ENCODE peak calls at places on chromosomes 6 and 20, in seven cellular contexts. F is uterus; K is progenitor cell of endocrine pancreas; J is OCI-LY7; M is Calu3; G is activated CD4-positive, alpha-beta T cell treated with anti-CD3 and anti-CD28 coated beads for 1 hour; P is pancreas. Q is an unnamed sample.

GRCh38 chr20:46027245-46027853 is 1.7 kb upstream of the SLC12A5 start:
- DNase-seq in J (peak), F (no peak), G (no peak), M (peak), K (peak), P (no peak), Q (no peak)

GRCh38 chr20:805713-806112 is 27.8 kb upstream of the FAM110A start:
- DNase-seq in F (no peak), P (no peak), M (no peak), K (no peak), G (no peak), J (peak), Q (no peak)

GRCh38 chr6:120604510-120604909 is 729.8 kb downstream of the TBC1D32 start:
- DNase-seq in P (no peak), J (no peak), K (no peak), G (no peak), F (no peak), M (no peak), Q (no peak)

GRCh38 chr6:114096553-114097172 is 125.7 kb upstream of the HDAC2 start:
- DNase-seq in G (no peak), P (no peak), F (no peak), K (no peak), J (peak), M (peak), Q (no peak)

GRCh38 chr6:24709014-24709711 is 9.8 kb downstream of the C6orf62 start:
- DNase-seq in K (no peak), M (no peak), P (no peak), J (no peak), G (no peak), F (no peak), Q (no peak)

GRCh38 chr20:50541606-50542041 is 31.4 kb downstream of the PTPN1 start:
- DNase-seq in G (no peak), J (peak), K (no peak), F (no peak), M (peak), P (no peak), Q (peak)

GRCh38 chr6:22785036-22785435 is 215.7 kb downstream of the HDGFL1 start:
- DNase-seq in P (no peak), M (no peak), J (no peak), G (no peak), K (no peak), F (no peak), Q (no peak)

GRCh38 chr6:103800131-103800670 is 1059.5 kb downstream of the HACE1 start:
- DNase-seq in F (no peak), J (no peak), M (no peak), P (no peak), K (no peak), G (no peak), Q (no peak)

GRCh38 chr6:27630727-27631613 is 158.1 kb upstream of the ZNF184 start:
- DNase-seq in K (peak), G (no peak), F (no peak), P (peak), J (no peak), M (peak), Q (peak)

GRCh38 chr20:3203315-3204123 is 963 bp downstream of the DDRGK1 start:
- DNase-seq in F (no peak), J (peak), M (peak), P (peak), K (no peak), G (no peak), Q (peak)

GRCh38 chr20:32238483-32239425 is 31.1 kb downstream of the POFUT1 start:
- DNase-seq in F (no peak), J (no peak), G (no peak), P (no peak), K (no peak), M (no peak), Q (no peak)

GRCh38 chr6:41037107-41037900 is 1.7 kb downstream of the UNC5CL start:
- DNase-seq in P (no peak), F (no peak), G (no peak), K (no peak), J (no peak), M (no peak), Q (no peak)

GRCh38 chr6:17389274-17389847 is 4.0 kb upstream of the CAP2 start:
- DNase-seq in K (no peak), P (no peak), J (no peak), F (no peak), G (no peak), M (no peak), Q (no peak)

GRCh38 chr6:44116643-44117382 is 10.4 kb downstream of the MRPL14 start:
- DNase-seq in M (no peak), G (no peak), K (no peak), P (no peak), F (no peak), J (no peak), Q (no peak)

GRCh38 chr6:139370047-139370706 is 4.3 kb downstream of the CITED2 start:
- DNase-seq in M (no peak), K (no peak), G (no peak), P (no peak), F (no peak), J (no peak), Q (no peak)

GRCh38 chr20:62063601-62063980 is 2.1 kb downstream of the TAF4 start:
- DNase-seq in M (no peak), K (no peak), P (no peak), J (no peak), G (no peak), F (no peak), Q (no peak)

GRCh38 chr20:23128461-23129125 is 42.5 kb upstream of the CD93 start:
- DNase-seq in M (no peak), K (no peak), P (no peak), J (no peak), G (no peak), F (no peak), Q (no peak)

GRCh38 chr6:1766663-1767062 is 156.9 kb downstream of the FOXC1 start:
- DNase-seq in M (peak), J (no peak), P (no peak), G (no peak), F (no peak), K (no peak), Q (no peak)

GRCh38 chr20:21396045-21396893 is 1.1 kb downstream of the NKX2-4 start:
- DNase-seq in G (no peak), P (no peak), F (no peak), J (no peak), K (no peak), M (no peak), Q (peak)

GRCh38 chr6:167549187-167549586 is 224.3 kb downstream of the TTLL2 start:
- DNase-seq in G (no peak), M (no peak), K (no peak), P (no peak), F (no peak), J (no peak), Q (no peak)

GRCh38 chr6:127637830-127638229 is 60.9 kb downstream of the C6orf58 start:
- DNase-seq in G (no peak), M (no peak), P (no peak), J (no peak), F (no peak), K (no peak), Q (no peak)

GRCh38 chr6:157946865-157947532 is 34.7 kb upstream of the SYNJ2 start:
- DNase-seq in M (no peak), P (no peak), J (peak), G (no peak), K (no peak), F (no peak), Q (no peak)

GRCh38 chr6:35024601-35025054 is 116.5 kb downstream of the TCP11 start:
- DNase-seq in J (no peak), P (no peak), G (no peak), M (peak), K (no peak), F (no peak), Q (no peak)

GRCh38 chr6:109447878-109448555 is 7.5 kb downstream of the SMPD2 start:
- DNase-seq in F (no peak), P (no peak), J (no peak), K (no peak), M (no peak), G (no peak), Q (no peak)

GRCh38 chr6:109861946-109862345 is 116.2 kb upstream of the GPR6 start:
- DNase-seq in P (no peak), K (no peak), F (no peak), J (no peak), G (no peak), M (no peak), Q (no peak)

GRCh38 chr6:15296735-15297134 is 50.9 kb downstream of the JARID2 start:
- DNase-seq in G (no peak), M (no peak), P (no peak), K (no peak), J (peak), F (no peak), Q (no peak)

GRCh38 chr20:35542990-35543389 is 1.1 kb downstream of the ERGIC3 start:
- DNase-seq in F (no peak), K (no peak), M (no peak), G (no peak), P (no peak), J (no peak), Q (no peak)

GRCh38 chr6:36413489-36414153 is 26.2 kb upstream of the ETV7 start:
- DNase-seq in G (no peak), J (no peak), P (no peak), F (no peak), K (no peak), M (no peak), Q (no peak)

GRCh38 chr6:128723667-128724066 is 159.3 kb upstream of the LAMA2 start:
- DNase-seq in J (no peak), P (no peak), G (no peak), K (no peak), F (no peak), M (no peak), Q (no peak)

GRCh38 chr20:45368221-45368980 is 5.4 kb downstream of the SYS1 start:
- DNase-seq in K (no peak), J (peak), F (no peak), P (no peak), M (no peak), G (no peak), Q (no peak)

GRCh38 chr6:149627672-149628071 is 20.8 kb downstream of the KATNA1 start:
- DNase-seq in G (no peak), K (no peak), J (no peak), M (no peak), P (no peak), F (no peak), Q (no peak)

GRCh38 chr6:149210376-149210775 is 107.1 kb upstream of the TAB2 start:
- DNase-seq in K (no peak), J (no peak), P (no peak), F (no peak), M (no peak), G (no peak), Q (no peak)

GRCh38 chr6:27177454-27178000 is 70.0 kb upstream of the PRSS16 start:
- DNase-seq in F (peak), P (peak), J (peak), K (peak), M (peak), G (peak), Q (peak)

GRCh38 chr20:35463455-35464300 is 8.3 kb downstream of the CEP250 start:
- DNase-seq in F (peak), J (peak), P (peak), K (peak), G (peak), M (peak), Q (peak)

GRCh38 chr6:36533321-36533720 is 14.0 kb downstream of the STK38 start:
- DNase-seq in M (no peak), K (no peak), G (no peak), J (no peak), F (no peak), P (no peak), Q (no peak)

GRCh38 chr6:30690403-30691207 is at the start of gene NRM:
- DNase-seq in K (peak), G (peak), J (peak), F (peak), P (peak), M (peak), Q (peak)

GRCh38 chr6:85483041-85483700 is 33.3 kb downstream of the NT5E start:
- DNase-seq in F (peak), K (peak), J (peak), G (peak), M (peak), P (peak), Q (peak)

GRCh38 chr6:6793388-6794250 is 205.1 kb downstream of the LY86 start:
- DNase-seq in M (no peak), P (no peak), F (no peak), J (no peak), G (no peak), K (no peak), Q (no peak)

GRCh38 chr20:59207742-59208357 is 44.2 kb downstream of the ZNF831 start:
- DNase-seq in J (peak), P (peak), K (no peak), G (peak), F (no peak), M (peak), Q (peak)